ENCODE peak calls at places on chromosomes 1 and 21, in eight cellular contexts. One of them, this sample, is unnamed.

GRCh38 chr1:26177182-26177684 is at the start of gene CNKSR1:
- DNase-seq in GM18507: no peak
- DNase-seq in effector memory CD4-positive, alpha-beta T cell: no peak
- DNase-seq in OCI-LY7: no peak
- DNase-seq in CD4-positive, alpha-beta T cell: no peak
- DNase-seq in HEK293T: no peak
- DNase-seq in right atrium auricular region: no peak
- DNase-seq in fibroblast of the conjunctiva: no peak
- DNase-seq in this sample: no peak

GRCh38 chr1:53343831-53344668 is 16.2 kb upstream of the LRP8 start:
- DNase-seq in effector memory CD4-positive, alpha-beta T cell: no peak
- DNase-seq in GM18507: no peak
- DNase-seq in CD4-positive, alpha-beta T cell: no peak
- DNase-seq in HEK293T: no peak
- DNase-seq in fibroblast of the conjunctiva: no peak
- DNase-seq in OCI-LY7: no peak
- DNase-seq in right atrium auricular region: no peak
- DNase-seq in this sample: no peak

GRCh38 chr1:107637101-107637500 is 327.9 kb downstream of the VAV3 start:
- DNase-seq in effector memory CD4-positive, alpha-beta T cell: no peak
- DNase-seq in right atrium auricular region: no peak
- DNase-seq in HEK293T: no peak
- DNase-seq in OCI-LY7: no peak
- DNase-seq in GM18507: no peak
- DNase-seq in CD4-positive, alpha-beta T cell: no peak
- DNase-seq in fibroblast of the conjunctiva: no peak
- DNase-seq in this sample: no peak

GRCh38 chr1:246483204-246483933 is 23.7 kb downstream of the SMYD3 start:
- DNase-seq in effector memory CD4-positive, alpha-beta T cell: no peak
- DNase-seq in right atrium auricular region: no peak
- DNase-seq in GM18507: no peak
- DNase-seq in OCI-LY7: no peak
- DNase-seq in fibroblast of the conjunctiva: no peak
- DNase-seq in HEK293T: no peak
- DNase-seq in CD4-positive, alpha-beta T cell: no peak
- DNase-seq in this sample: no peak

GRCh38 chr1:108841703-108842102 is 15.2 kb downstream of the AKNAD1 start:
- DNase-seq in HEK293T: no peak
- DNase-seq in effector memory CD4-positive, alpha-beta T cell: no peak
- DNase-seq in GM18507: no peak
- DNase-seq in OCI-LY7: no peak
- DNase-seq in fibroblast of the conjunctiva: no peak
- DNase-seq in right atrium auricular region: no peak
- DNase-seq in CD4-positive, alpha-beta T cell: no peak
- DNase-seq in this sample: no peak

GRCh38 chr1:156004843-156005593 is 15.7 kb downstream of the SSR2 start:
- DNase-seq in CD4-positive, alpha-beta T cell: no peak
- DNase-seq in effector memory CD4-positive, alpha-beta T cell: no peak
- DNase-seq in OCI-LY7: no peak
- DNase-seq in fibroblast of the conjunctiva: no peak
- DNase-seq in HEK293T: no peak
- DNase-seq in GM18507: no peak
- DNase-seq in right atrium auricular region: no peak
- DNase-seq in this sample: no peak

GRCh38 chr1:77900687-77901293 is 12.4 kb downstream of the NEXN start:
- DNase-seq in fibroblast of the conjunctiva: peak; percentile 70
- DNase-seq in right atrium auricular region: peak; percentile 58
- DNase-seq in CD4-positive, alpha-beta T cell: no peak
- DNase-seq in GM18507: no peak
- DNase-seq in HEK293T: peak; percentile 67
- DNase-seq in OCI-LY7: peak; percentile 61
- DNase-seq in effector memory CD4-positive, alpha-beta T cell: no peak
- DNase-seq in this sample: peak; percentile 52

GRCh38 chr1:94986783-94987182 is 59.9 kb upstream of the CNN3 start:
- DNase-seq in GM18507: no peak
- DNase-seq in OCI-LY7: no peak
- DNase-seq in HEK293T: no peak
- DNase-seq in CD4-positive, alpha-beta T cell: no peak
- DNase-seq in right atrium auricular region: no peak
- DNase-seq in fibroblast of the conjunctiva: no peak
- DNase-seq in effector memory CD4-positive, alpha-beta T cell: no peak
- DNase-seq in this sample: no peak

GRCh38 chr1:160093069-160093395 is 5.4 kb downstream of the IGSF8 start:
- DNase-seq in CD4-positive, alpha-beta T cell: no peak
- DNase-seq in OCI-LY7: no peak
- DNase-seq in GM18507: no peak
- DNase-seq in fibroblast of the conjunctiva: no peak
- DNase-seq in HEK293T: no peak
- DNase-seq in right atrium auricular region: no peak
- DNase-seq in effector memory CD4-positive, alpha-beta T cell: no peak
- DNase-seq in this sample: no peak

GRCh38 chr1:152479792-152480595 is 30.6 kb upstream of the LCE5A start:
- DNase-seq in CD4-positive, alpha-beta T cell: peak; percentile 46
- DNase-seq in right atrium auricular region: no peak
- DNase-seq in OCI-LY7: peak; percentile 58
- DNase-seq in HEK293T: peak; percentile 69
- DNase-seq in fibroblast of the conjunctiva: no peak
- DNase-seq in GM18507: no peak
- DNase-seq in effector memory CD4-positive, alpha-beta T cell: peak; percentile 56
- DNase-seq in this sample: peak; percentile 25

GRCh38 chr1:19463204-19463803 is 22.0 kb downstream of the CAPZB start:
- DNase-seq in GM18507: no peak
- DNase-seq in OCI-LY7: peak; percentile 66
- DNase-seq in HEK293T: no peak
- DNase-seq in fibroblast of the conjunctiva: no peak
- DNase-seq in effector memory CD4-positive, alpha-beta T cell: peak; percentile 47
- DNase-seq in right atrium auricular region: no peak
- DNase-seq in CD4-positive, alpha-beta T cell: peak; percentile 69
- DNase-seq in this sample: no peak

GRCh38 chr1:226628624-226629155 is 80.1 kb downstream of the STUM start:
- DNase-seq in GM18507: no peak
- DNase-seq in OCI-LY7: no peak
- DNase-seq in CD4-positive, alpha-beta T cell: no peak
- DNase-seq in effector memory CD4-positive, alpha-beta T cell: no peak
- DNase-seq in fibroblast of the conjunctiva: no peak
- DNase-seq in right atrium auricular region: no peak
- DNase-seq in HEK293T: no peak
- DNase-seq in this sample: no peak

GRCh38 chr1:231931846-231932454 is 305.4 kb downstream of the DISC1 start:
- DNase-seq in fibroblast of the conjunctiva: no peak
- DNase-seq in GM18507: no peak
- DNase-seq in HEK293T: peak; percentile 57
- DNase-seq in right atrium auricular region: no peak
- DNase-seq in CD4-positive, alpha-beta T cell: peak; percentile 15
- DNase-seq in OCI-LY7: peak; percentile 19
- DNase-seq in effector memory CD4-positive, alpha-beta T cell: no peak
- DNase-seq in this sample: no peak

GRCh38 chr1:198829948-198830347 is 191.1 kb downstream of the PTPRC start:
- DNase-seq in fibroblast of the conjunctiva: peak; percentile 21
- DNase-seq in effector memory CD4-positive, alpha-beta T cell: no peak
- DNase-seq in GM18507: no peak
- DNase-seq in HEK293T: no peak
- DNase-seq in right atrium auricular region: no peak
- DNase-seq in OCI-LY7: no peak
- DNase-seq in CD4-positive, alpha-beta T cell: no peak
- DNase-seq in this sample: no peak

GRCh38 chr1:218467101-218467728 is 122.1 kb downstream of the TGFB2 start:
- DNase-seq in right atrium auricular region: no peak
- DNase-seq in OCI-LY7: no peak
- DNase-seq in fibroblast of the conjunctiva: no peak
- DNase-seq in effector memory CD4-positive, alpha-beta T cell: no peak
- DNase-seq in HEK293T: no peak
- DNase-seq in GM18507: no peak
- DNase-seq in CD4-positive, alpha-beta T cell: no peak
- DNase-seq in this sample: no peak

GRCh38 chr1:119937198-119937597 is 40.9 kb upstream of the ADAM30 start:
- DNase-seq in right atrium auricular region: no peak
- DNase-seq in HEK293T: no peak
- DNase-seq in OCI-LY7: no peak
- DNase-seq in effector memory CD4-positive, alpha-beta T cell: no peak
- DNase-seq in fibroblast of the conjunctiva: no peak
- DNase-seq in CD4-positive, alpha-beta T cell: no peak
- DNase-seq in GM18507: no peak
- DNase-seq in this sample: no peak

GRCh38 chr1:156194300-156194652 is 372 bp downstream of the SLC25A44 start:
- DNase-seq in CD4-positive, alpha-beta T cell: no peak
- DNase-seq in HEK293T: peak; percentile 39
- DNase-seq in effector memory CD4-positive, alpha-beta T cell: no peak
- DNase-seq in fibroblast of the conjunctiva: no peak
- DNase-seq in GM18507: no peak
- DNase-seq in right atrium auricular region: no peak
- DNase-seq in OCI-LY7: no peak
- DNase-seq in this sample: no peak

GRCh38 chr1:8174807-8175206 is 143.1 kb upstream of the SLC45A1 start:
- DNase-seq in CD4-positive, alpha-beta T cell: no peak
- DNase-seq in right atrium auricular region: no peak
- DNase-seq in HEK293T: no peak
- DNase-seq in effector memory CD4-positive, alpha-beta T cell: no peak
- DNase-seq in GM18507: no peak
- DNase-seq in fibroblast of the conjunctiva: no peak
- DNase-seq in OCI-LY7: no peak
- DNase-seq in this sample: no peak

GRCh38 chr1:45326627-45327591 is at the start of gene HPDL:
- DNase-seq in fibroblast of the conjunctiva: no peak
- DNase-seq in effector memory CD4-positive, alpha-beta T cell: no peak
- DNase-seq in CD4-positive, alpha-beta T cell: peak; percentile 46
- DNase-seq in HEK293T: no peak
- DNase-seq in right atrium auricular region: no peak
- DNase-seq in OCI-LY7: peak; percentile 84
- DNase-seq in GM18507: peak; percentile 72
- DNase-seq in this sample: peak; percentile 87

GRCh38 chr1:42936309-42937078 is 22.2 kb downstream of the SLC2A1 start:
- DNase-seq in HEK293T: no peak
- DNase-seq in fibroblast of the conjunctiva: peak; percentile 67
- DNase-seq in OCI-LY7: peak; percentile 32
- DNase-seq in effector memory CD4-positive, alpha-beta T cell: peak; percentile 26
- DNase-seq in right atrium auricular region: no peak
- DNase-seq in GM18507: no peak
- DNase-seq in CD4-positive, alpha-beta T cell: peak; percentile 22
- DNase-seq in this sample: no peak

GRCh38 chr1:85438353-85438752 is 26.6 kb downstream of the DDAH1 start:
- DNase-seq in fibroblast of the conjunctiva: no peak
- DNase-seq in OCI-LY7: no peak
- DNase-seq in effector memory CD4-positive, alpha-beta T cell: no peak
- DNase-seq in right atrium auricular region: no peak
- DNase-seq in CD4-positive, alpha-beta T cell: no peak
- DNase-seq in GM18507: no peak
- DNase-seq in HEK293T: no peak
- DNase-seq in this sample: no peak

GRCh38 chr1:47587891-47588582 is 150.2 kb downstream of the FOXD2 start:
- DNase-seq in CD4-positive, alpha-beta T cell: no peak
- DNase-seq in right atrium auricular region: peak; percentile 47
- DNase-seq in GM18507: no peak
- DNase-seq in OCI-LY7: no peak
- DNase-seq in fibroblast of the conjunctiva: no peak
- DNase-seq in effector memory CD4-positive, alpha-beta T cell: no peak
- DNase-seq in HEK293T: peak; percentile 53
- DNase-seq in this sample: peak; percentile 67

GRCh38 chr1:233081686-233082085 is 131.3 kb downstream of the NTPCR start:
- DNase-seq in OCI-LY7: no peak
- DNase-seq in HEK293T: no peak
- DNase-seq in effector memory CD4-positive, alpha-beta T cell: no peak
- DNase-seq in fibroblast of the conjunctiva: no peak
- DNase-seq in CD4-positive, alpha-beta T cell: no peak
- DNase-seq in right atrium auricular region: no peak
- DNase-seq in GM18507: no peak
- DNase-seq in this sample: no peak

GRCh38 chr1:38140025-38140487 is 93.5 kb upstream of the POU3F1 start:
- DNase-seq in GM18507: no peak
- DNase-seq in OCI-LY7: no peak
- DNase-seq in effector memory CD4-positive, alpha-beta T cell: no peak
- DNase-seq in HEK293T: no peak
- DNase-seq in fibroblast of the conjunctiva: no peak
- DNase-seq in CD4-positive, alpha-beta T cell: no peak
- DNase-seq in right atrium auricular region: no peak
- DNase-seq in this sample: no peak

GRCh38 chr1:28240024-28240423 is 4.1 kb downstream of the ATP5IF1 start:
- DNase-seq in GM18507: no peak
- DNase-seq in HEK293T: no peak
- DNase-seq in OCI-LY7: no peak
- DNase-seq in right atrium auricular region: no peak
- DNase-seq in CD4-positive, alpha-beta T cell: no peak
- DNase-seq in fibroblast of the conjunctiva: no peak
- DNase-seq in effector memory CD4-positive, alpha-beta T cell: no peak
- DNase-seq in this sample: no peak

GRCh38 chr1:110927484-110928075 is 36.1 kb downstream of the LRIF1 start:
- DNase-seq in HEK293T: no peak
- DNase-seq in GM18507: no peak
- DNase-seq in fibroblast of the conjunctiva: no peak
- DNase-seq in OCI-LY7: no peak
- DNase-seq in right atrium auricular region: no peak
- DNase-seq in CD4-positive, alpha-beta T cell: no peak
- DNase-seq in effector memory CD4-positive, alpha-beta T cell: no peak
- DNase-seq in this sample: no peak

GRCh38 chr1:9198538-9199361 is 35.8 kb upstream of the H6PD start:
- DNase-seq in GM18507: no peak
- DNase-seq in effector memory CD4-positive, alpha-beta T cell: no peak
- DNase-seq in right atrium auricular region: no peak
- DNase-seq in CD4-positive, alpha-beta T cell: no peak
- DNase-seq in fibroblast of the conjunctiva: no peak
- DNase-seq in OCI-LY7: no peak
- DNase-seq in HEK293T: no peak
- DNase-seq in this sample: peak; percentile 8

GRCh38 chr1:145990249-145991097 is 5.9 kb downstream of the TXNIP start:
- DNase-seq in right atrium auricular region: no peak
- DNase-seq in fibroblast of the conjunctiva: no peak
- DNase-seq in CD4-positive, alpha-beta T cell: no peak
- DNase-seq in OCI-LY7: no peak
- DNase-seq in GM18507: no peak
- DNase-seq in HEK293T: no peak
- DNase-seq in effector memory CD4-positive, alpha-beta T cell: no peak
- DNase-seq in this sample: no peak

GRCh38 chr1:188402986-188403385 is 1574.2 kb downstream of the PLA2G4A start:
- DNase-seq in HEK293T: no peak
- DNase-seq in right atrium auricular region: no peak
- DNase-seq in GM18507: no peak
- DNase-seq in OCI-LY7: no peak
- DNase-seq in effector memory CD4-positive, alpha-beta T cell: no peak
- DNase-seq in CD4-positive, alpha-beta T cell: no peak
- DNase-seq in fibroblast of the conjunctiva: no peak
- DNase-seq in this sample: no peak

GRCh38 chr21:46411236-46411635 is 47.5 kb upstream of the DIP2A start:
- DNase-seq in GM18507: no peak
- DNase-seq in effector memory CD4-positive, alpha-beta T cell: no peak
- DNase-seq in OCI-LY7: no peak
- DNase-seq in HEK293T: no peak
- DNase-seq in fibroblast of the conjunctiva: no peak
- DNase-seq in CD4-positive, alpha-beta T cell: no peak
- DNase-seq in right atrium auricular region: no peak
- DNase-seq in this sample: no peak

GRCh38 chr1:40820251-40820797 is 36.7 kb downstream of the KCNQ4 start:
- DNase-seq in fibroblast of the conjunctiva: no peak
- DNase-seq in CD4-positive, alpha-beta T cell: no peak
- DNase-seq in HEK293T: peak; percentile 31
- DNase-seq in right atrium auricular region: no peak
- DNase-seq in effector memory CD4-positive, alpha-beta T cell: no peak
- DNase-seq in GM18507: no peak
- DNase-seq in OCI-LY7: no peak
- DNase-seq in this sample: no peak

This sample was measured in SK-N-DZ.